ENCODE peak calls at places on chromosomes 13 and 19, in four cellular contexts. J is PC-3, B is GM23248, C is neural progenitor cell. F is an unnamed sample.

GRCh38 chr13:50677687-50678463 is 165.6 kb downstream of the DLEU7 start:
- DNase-seq in J (peak; percentile 37), B (peak; percentile 80), C (no peak), F (no peak)

GRCh38 chr19:18701250-18701608 is 17.7 kb downstream of the CRTC1 start:
- DNase-seq in J (peak; percentile 15), B (no peak), C (no peak), F (peak; percentile 44)

GRCh38 chr13:106176103-106176502 is 359.4 kb downstream of the EFNB2 start:
- DNase-seq in J (no peak), B (peak; percentile 68), C (no peak), F (no peak)

GRCh38 chr13:29441301-29441700 is 154.2 kb downstream of the SLC7A1 start:
- DNase-seq in J (no peak), B (no peak), C (no peak), F (no peak)

GRCh38 chr19:18847516-18848463 is 16.0 kb downstream of the UPF1 start:
- DNase-seq in J (no peak), B (peak; percentile 94), C (no peak), F (peak; percentile 84)

GRCh38 chr13:66339214-66339613 is 890.9 kb downstream of the PCDH9 start:
- DNase-seq in J (no peak), B (no peak), C (no peak), F (no peak)

GRCh38 chr19:4277051-4277700 is 1.9 kb upstream of the SHD start:
- DNase-seq in J (no peak), B (no peak), C (no peak), F (peak; percentile 69)

GRCh38 chr19:2253106-2254051 is 2.8 kb downstream of the JSRP1 start:
- DNase-seq in J (no peak), B (no peak), C (peak; percentile 83), F (peak; percentile 58)

GRCh38 chr19:40257096-40257517 is 28.0 kb downstream of the AKT2 start:
- DNase-seq in J (peak; percentile 42), B (no peak), C (no peak), F (no peak)

GRCh38 chr13:44396295-44396962 is 22.8 kb downstream of the SERP2 start:
- DNase-seq in J (no peak), B (no peak), C (no peak), F (no peak)

GRCh38 chr19:41403181-41403970 is 5.8 kb downstream of the BCKDHA start:
- DNase-seq in J (no peak), B (no peak), C (no peak), F (no peak)
- H3F3A ChIP-seq in J (no peaks in the 10 kb centered on the region), B (no peaks in the 10 kb centered on the region), C (peaks cover 7% of the 10 kb centered on the region), F (no peaks in the 10 kb centered on the region)

GRCh38 chr19:21604351-21604926 is 99.0 kb downstream of the ZNF429 start:
- DNase-seq in J (peak; percentile 34), B (peak; percentile 60), C (peak; percentile 7), F (no peak)
- H2AFZ ChIP-seq in J (peak overlapping the region; percentile 88), B (peak overlapping the region; percentile 99), C (no peak overlapping the region), F (peak overlapping the region; percentile 31)

GRCh38 chr19:55386515-55386947 is 799 bp downstream of the RPL28 start:
- DNase-seq in J (no peak), B (peak; percentile 69), C (no peak), F (no peak)
- H3F3A ChIP-seq in J (peaks cover 7% of the 10 kb centered on the region), B (peaks cover 29% of the 10 kb centered on the region), C (peaks cover 63% of the 10 kb centered on the region), F (peaks cover 35% of the 10 kb centered on the region)

GRCh38 chr13:113506871-113507388 is 16.4 kb upstream of the DCUN1D2 start:
- DNase-seq in J (no peak), B (no peak), C (no peak), F (no peak)
- H2AFZ ChIP-seq in J (no peak overlapping the region), B (no peak overlapping the region), C (no peak overlapping the region), F (no peak overlapping the region)

DNA sequence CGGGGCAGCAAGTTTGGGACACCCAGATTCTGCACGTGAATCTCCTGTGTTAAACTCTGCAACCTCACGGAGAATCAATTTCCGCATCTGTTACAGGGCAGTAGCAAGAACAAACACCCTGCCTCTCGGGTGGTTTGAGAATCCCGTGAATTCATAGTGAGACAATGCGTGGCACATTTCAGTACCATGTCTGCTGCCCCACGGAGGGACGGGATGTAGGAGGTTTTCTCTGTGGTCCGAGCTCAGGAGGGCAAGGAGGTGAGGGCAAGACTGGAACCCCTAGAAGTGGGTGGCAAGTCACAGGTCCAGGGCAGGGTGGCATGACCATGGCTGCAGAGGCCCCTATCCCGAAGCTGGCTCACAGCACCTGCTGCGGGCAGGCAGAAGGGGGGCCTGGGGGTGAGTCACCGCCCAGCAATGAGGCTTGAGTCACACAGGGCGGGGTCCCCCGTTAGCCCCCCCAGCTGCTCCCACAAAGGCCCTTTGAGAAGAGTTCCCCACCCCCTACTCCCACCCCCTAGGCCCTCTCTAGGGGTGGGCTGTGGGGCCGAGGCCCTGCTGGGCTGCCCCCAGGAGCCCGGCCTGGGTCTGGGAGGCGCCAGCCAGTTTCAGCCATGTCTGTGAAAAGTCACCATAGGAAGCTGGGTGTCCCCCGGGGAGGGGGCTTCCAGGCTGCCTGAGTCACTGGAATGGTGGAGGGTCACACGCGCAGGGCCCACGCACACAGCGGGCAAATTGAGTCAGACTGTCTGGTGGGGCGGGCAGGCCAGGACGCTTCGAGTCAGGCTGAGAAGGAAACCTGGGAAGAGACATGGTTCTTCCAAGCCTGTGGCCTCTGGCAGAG is 25.8 kb upstream of the NANOS3 start:
- DNase-seq in J (peak; percentile 99), B (peak; percentile 96), C (no peak), F (peak; percentile 42)
- H3F3A ChIP-seq in J (peaks cover 10% of the 10 kb centered on the region), B (peaks cover 36% of the 10 kb centered on the region), C (peaks cover 35% of the 10 kb centered on the region), F (peaks cover 65% of the 10 kb centered on the region)

GRCh38 chr13:83577183-83577582 is 305.1 kb downstream of the SLITRK1 start:
- DNase-seq in J (no peak), B (no peak), C (no peak), F (no peak)
- H2AFZ ChIP-seq in J (no peak overlapping the region), B (no peak overlapping the region), C (no peak overlapping the region), F (no peak overlapping the region)

F was measured in SK-N-SH.